ENCODE peak calls at places on chromosomes 12 and 14, in five cellular contexts. One of them, this sample, is unnamed.

GRCh38 chr12:55996201-55996714 is 818 bp upstream of the SUOX start:
- DNase-seq in GM12878: no peak
- DNase-seq in IMR-90: peak
- DNase-seq in SK-N-SH: peak
- DNase-seq in HepG2: peak
- DNase-seq in this sample: peak

GRCh38 chr14:62796431-62796830 is 248.8 kb downstream of the KCNH5 start:
- DNase-seq in GM12878: no peak
- DNase-seq in IMR-90: no peak
- DNase-seq in SK-N-SH: no peak
- DNase-seq in HepG2: no peak
- DNase-seq in this sample: no peak

GRCh38 chr12:19288161-19288560 is 151.1 kb upstream of the AEBP2 start:
- DNase-seq in GM12878: no peak
- DNase-seq in IMR-90: no peak
- DNase-seq in SK-N-SH: no peak
- DNase-seq in HepG2: no peak
- DNase-seq in this sample: no peak

GRCh38 chr12:49344486-49345047 is 2.1 kb upstream of the DNAJC22 start:
- DNase-seq in GM12878: no peak
- DNase-seq in IMR-90: no peak
- DNase-seq in SK-N-SH: no peak
- DNase-seq in HepG2: no peak
- DNase-seq in this sample: no peak

GRCh38 chr12:28089363-28089762 is 100.9 kb upstream of the CCDC91 start:
- DNase-seq in GM12878: no peak
- DNase-seq in IMR-90: peak
- DNase-seq in SK-N-SH: no peak
- DNase-seq in HepG2: no peak
- DNase-seq in this sample: no peak

GRCh38 chr12:2335517-2335916 is 282.7 kb downstream of the CACNA1C start:
- DNase-seq in GM12878: no peak
- DNase-seq in IMR-90: peak
- DNase-seq in SK-N-SH: no peak
- DNase-seq in HepG2: no peak
- DNase-seq in this sample: no peak

GRCh38 chr14:99234366-99234765 is 37.6 kb downstream of the BCL11B start:
- DNase-seq in GM12878: no peak
- DNase-seq in IMR-90: no peak
- DNase-seq in SK-N-SH: no peak
- DNase-seq in HepG2: no peak
- DNase-seq in this sample: no peak

GRCh38 chr12:92020983-92021664 is 124.5 kb downstream of the BTG1 start:
- DNase-seq in GM12878: no peak
- DNase-seq in IMR-90: peak
- DNase-seq in SK-N-SH: no peak
- DNase-seq in HepG2: no peak
- DNase-seq in this sample: no peak

GRCh38 chr12:2336409-2336829 is 283.6 kb downstream of the CACNA1C start:
- DNase-seq in GM12878: peak
- DNase-seq in IMR-90: peak
- DNase-seq in SK-N-SH: no peak
- DNase-seq in HepG2: no peak
- DNase-seq in this sample: peak

GRCh38 chr12:60101715-60102114 is 505.9 kb downstream of the SLC16A7 start:
- DNase-seq in GM12878: no peak
- DNase-seq in IMR-90: peak
- DNase-seq in SK-N-SH: no peak
- DNase-seq in HepG2: no peak
- DNase-seq in this sample: no peak

GRCh38 chr14:20652996-20653975 is 11.8 kb upstream of the OR6S1 start:
- DNase-seq in GM12878: peak
- DNase-seq in IMR-90: peak
- DNase-seq in SK-N-SH: no peak
- DNase-seq in HepG2: peak
- DNase-seq in this sample: peak

GRCh38 chr12:4589941-4590340 is 27.9 kb downstream of the DYRK4 start:
- DNase-seq in GM12878: no peak
- DNase-seq in IMR-90: peak
- DNase-seq in SK-N-SH: no peak
- DNase-seq in HepG2: no peak
- DNase-seq in this sample: no peak

GRCh38 chr14:91963465-91963864 is 16.0 kb upstream of the FBLN5 start:
- DNase-seq in GM12878: no peak
- DNase-seq in IMR-90: peak
- DNase-seq in SK-N-SH: no peak
- DNase-seq in HepG2: no peak
- DNase-seq in this sample: no peak

GRCh38 chr12:26034371-26035142 is 76.1 kb downstream of the RASSF8 start:
- DNase-seq in GM12878: no peak
- DNase-seq in IMR-90: peak
- DNase-seq in SK-N-SH: no peak
- DNase-seq in HepG2: no peak
- DNase-seq in this sample: no peak

DNA sequence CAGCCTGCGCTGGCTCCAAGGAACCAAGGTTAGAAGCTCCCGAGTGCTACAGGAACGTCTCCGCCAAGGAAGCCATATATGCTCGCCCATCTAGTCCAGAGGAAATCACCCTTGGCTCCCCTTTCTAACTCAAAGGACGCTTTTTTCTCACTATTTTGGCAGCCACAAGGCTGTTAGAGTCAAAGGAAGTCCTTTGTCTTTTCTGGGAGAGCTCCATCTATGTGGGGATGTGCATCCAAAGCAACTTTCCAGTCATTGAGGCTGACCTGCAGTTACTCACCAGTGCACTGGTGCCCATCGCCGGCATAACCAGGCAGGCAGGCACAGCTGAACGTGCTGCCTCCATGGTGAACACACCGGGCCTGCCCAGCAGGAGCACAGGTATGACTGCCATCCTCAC is 37.6 kb downstream of the RTRAF start:
- DNase-seq in GM12878: no peak
- DNase-seq in IMR-90: no peak
- DNase-seq in SK-N-SH: no peak
- DNase-seq in HepG2: no peak
- DNase-seq in this sample: no peak
- TF ChIP-seq MXI1 in GM12878: no peak
- TF ChIP-seq MXI1 in IMR-90: no peak
- TF ChIP-seq MXI1 in SK-N-SH: no peak
- TF ChIP-seq MXI1 in HepG2: no peak
- TF ChIP-seq MXI1 in this sample: no peak

DNA sequence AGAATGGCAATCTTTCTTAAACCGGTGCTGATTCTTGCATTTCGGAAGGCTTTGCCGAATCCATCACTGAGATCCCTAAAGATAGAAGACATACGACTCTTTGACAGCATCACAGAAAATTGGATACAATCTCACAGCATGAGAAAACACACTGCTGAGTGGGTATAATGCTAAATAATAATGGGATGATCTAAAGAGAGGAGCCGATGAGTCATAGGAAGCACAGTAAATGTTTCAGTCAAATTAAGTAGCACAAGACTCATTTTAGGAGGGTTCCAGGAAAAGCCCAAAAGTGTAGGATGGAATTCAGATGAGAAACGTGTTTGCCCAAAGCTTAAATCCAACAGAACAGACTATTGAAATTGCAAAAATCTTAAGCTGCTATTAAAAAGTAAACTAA is 81.6 kb downstream of the CPNE8 start:
- DNase-seq in GM12878: no peak
- DNase-seq in IMR-90: no peak
- DNase-seq in SK-N-SH: no peak
- DNase-seq in HepG2: no peak
- DNase-seq in this sample: no peak
- TF ChIP-seq MXI1 in GM12878: no peak
- TF ChIP-seq MXI1 in IMR-90: no peak
- TF ChIP-seq MXI1 in SK-N-SH: no peak
- TF ChIP-seq MXI1 in HepG2: no peak
- TF ChIP-seq MXI1 in this sample: no peak

DNA sequence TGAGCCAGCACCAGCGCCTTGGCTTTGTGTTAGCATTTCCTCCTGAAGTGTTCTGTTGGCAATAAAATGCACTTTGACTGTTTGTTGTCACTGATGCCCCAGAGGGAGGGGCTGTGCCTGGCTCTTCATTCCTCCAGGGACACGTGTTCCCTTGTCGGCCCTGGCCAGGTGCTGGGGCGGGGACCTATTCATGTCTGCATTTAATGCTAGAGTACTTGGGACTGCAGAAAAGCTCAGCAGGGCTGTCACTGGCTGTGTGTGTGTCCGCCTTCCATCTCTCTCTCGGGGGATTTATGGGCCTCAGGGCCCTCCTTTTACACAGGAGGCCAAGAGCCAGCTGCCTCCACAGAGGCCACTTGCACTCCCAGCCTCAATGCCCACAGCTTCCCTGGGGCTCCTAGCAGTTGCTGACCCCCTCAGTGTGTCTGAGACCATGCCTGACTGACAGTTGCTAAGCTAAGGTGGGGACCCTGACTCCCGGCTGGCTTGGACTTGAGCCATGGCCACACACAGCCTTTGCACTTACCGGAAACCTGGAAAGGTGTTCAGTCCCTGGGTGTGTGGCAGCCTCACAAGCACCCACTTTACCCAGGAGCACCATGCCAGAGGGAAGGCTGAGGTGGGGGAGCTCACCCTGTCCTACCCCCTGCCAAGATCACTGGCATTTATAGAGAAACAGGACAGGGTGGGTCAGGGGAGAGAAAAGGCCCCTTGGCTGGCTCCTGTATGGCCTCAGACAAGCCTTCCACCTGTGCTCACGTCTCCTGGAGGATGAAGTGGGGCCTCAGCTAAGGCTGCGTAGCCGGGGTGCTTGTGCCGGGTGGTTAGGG is 27.8 kb downstream of the HIP1R start:
- DNase-seq in GM12878: no peak
- DNase-seq in IMR-90: no peak
- DNase-seq in SK-N-SH: peak
- DNase-seq in HepG2: peak
- DNase-seq in this sample: no peak
- TF ChIP-seq MXI1 in GM12878: no peak
- TF ChIP-seq MXI1 in IMR-90: no peak
- TF ChIP-seq MXI1 in SK-N-SH: no peak
- TF ChIP-seq MXI1 in HepG2: peak
- TF ChIP-seq MXI1 in this sample: no peak

DNA sequence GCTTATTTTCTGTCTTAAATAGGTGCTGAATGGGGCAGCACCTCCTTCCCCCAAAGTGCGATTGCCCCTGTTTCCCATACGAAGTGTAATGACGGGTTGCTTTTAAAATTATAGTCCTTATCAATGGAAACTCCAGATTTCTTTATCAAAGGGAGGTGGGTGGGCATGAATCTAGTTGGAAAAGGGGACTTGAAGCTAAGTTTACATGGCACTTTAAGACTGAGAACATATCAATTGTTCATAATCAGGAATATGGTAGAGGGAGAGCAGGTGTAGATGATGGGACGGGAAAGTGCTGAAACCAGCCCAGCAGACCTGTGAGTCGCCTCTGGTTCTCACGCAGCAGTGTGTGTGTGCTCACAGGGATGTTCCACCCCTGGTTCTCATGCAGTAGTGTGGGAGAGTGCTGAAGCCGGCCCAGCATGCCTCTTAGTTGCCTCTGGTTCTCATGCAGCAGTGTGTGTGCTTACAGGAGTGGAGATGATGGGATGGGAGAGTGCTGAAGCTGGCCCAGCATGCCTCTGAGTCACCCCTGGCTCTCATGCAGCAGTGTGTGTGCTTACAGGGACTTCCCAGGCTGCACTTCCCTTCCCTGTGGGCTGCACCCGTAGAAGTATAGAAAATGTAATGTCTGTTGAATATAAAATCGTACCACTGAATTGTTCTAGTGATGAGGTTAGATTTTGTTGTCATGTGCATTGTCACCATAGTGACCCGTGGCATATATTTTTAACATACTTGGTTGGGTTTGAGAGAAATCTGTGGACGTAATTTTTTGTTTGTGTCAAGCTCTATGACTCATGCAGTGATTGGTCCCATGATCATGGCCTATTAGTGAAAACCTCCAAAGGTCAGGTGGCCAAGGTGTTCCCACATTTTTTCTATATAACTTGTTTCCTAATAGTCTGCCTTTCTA is 51.6 kb downstream of the GPATCH2L start:
- DNase-seq in GM12878: peak
- DNase-seq in IMR-90: peak
- DNase-seq in SK-N-SH: no peak
- DNase-seq in HepG2: no peak
- DNase-seq in this sample: no peak
- TF ChIP-seq MXI1 in GM12878: peak
- TF ChIP-seq MXI1 in IMR-90: peak
- TF ChIP-seq MXI1 in SK-N-SH: no peak
- TF ChIP-seq MXI1 in HepG2: no peak
- TF ChIP-seq MXI1 in this sample: no peak

DNA sequence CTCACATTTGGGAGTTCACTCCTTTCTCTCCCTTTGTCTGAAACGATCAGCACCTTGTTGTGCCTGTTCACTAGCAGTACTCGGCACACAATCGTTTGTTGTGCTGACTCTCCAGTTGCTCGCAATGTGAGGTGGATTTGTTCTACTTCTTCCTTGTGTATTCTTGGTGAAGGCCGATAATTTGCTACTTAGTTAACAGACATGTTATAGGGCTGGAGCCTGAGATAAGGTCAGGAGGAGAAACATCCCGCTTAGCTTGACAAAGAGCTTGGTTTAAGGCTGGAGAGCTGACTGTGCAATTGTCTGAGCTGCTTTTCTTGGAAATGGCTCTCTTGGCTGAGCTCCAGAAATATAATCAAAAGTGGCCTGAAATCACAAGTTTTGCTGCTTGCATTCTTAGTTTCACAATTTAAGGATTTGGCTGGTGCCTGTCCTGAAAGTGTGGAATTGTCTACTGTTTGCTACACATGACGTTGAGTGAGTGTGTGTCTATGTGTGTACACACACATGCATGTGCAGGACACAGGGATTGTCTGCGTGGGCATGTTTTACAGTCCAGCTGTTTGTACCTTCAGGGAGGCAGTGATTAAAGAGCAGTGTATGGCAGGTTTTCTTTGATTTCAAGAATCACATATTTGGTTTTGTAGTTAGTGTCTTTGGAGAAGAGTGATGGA is 77.7 kb downstream of the ARF6 start:
- DNase-seq in GM12878: no peak
- DNase-seq in IMR-90: peak
- DNase-seq in SK-N-SH: no peak
- DNase-seq in HepG2: no peak
- DNase-seq in this sample: peak
- TF ChIP-seq MXI1 in GM12878: no peak
- TF ChIP-seq MXI1 in IMR-90: no peak
- TF ChIP-seq MXI1 in SK-N-SH: no peak
- TF ChIP-seq MXI1 in HepG2: no peak
- TF ChIP-seq MXI1 in this sample: no peak

GRCh38 chr14:31025335-31026075 is at the start of gene AP4S1:
- DNase-seq in GM12878: no peak
- DNase-seq in IMR-90: no peak
- DNase-seq in SK-N-SH: peak
- DNase-seq in HepG2: peak
- DNase-seq in this sample: peak
- TF ChIP-seq MXI1 in GM12878: no peak
- TF ChIP-seq MXI1 in IMR-90: peak
- TF ChIP-seq MXI1 in SK-N-SH: peak
- TF ChIP-seq MXI1 in HepG2: peak
- TF ChIP-seq MXI1 in this sample: no peak